ENCODE peak calls at places on chromosomes 6 and 20, in four cellular contexts. W, U, B and O are unnamed samples.

GRCh38 chr6:44219053-44219814 is 2.5 kb downstream of the MYMX start:
- DNase-seq in W (peak; percentile 90), U (peak; percentile 89), B (no peak), O (peak; percentile 72)

GRCh38 chr6:91276315-91276714 is 689.4 kb upstream of the MAP3K7 start:
- DNase-seq in W (no peak), U (no peak), B (no peak), O (no peak)

GRCh38 chr6:85537055-85537494 is 56.6 kb downstream of the SNX14 start:
- DNase-seq in W (no peak), U (no peak), B (no peak), O (no peak)

GRCh38 chr20:57659789-57660509 is 39.7 kb upstream of the ZBP1 start:
- DNase-seq in W (peak; percentile 22), U (peak; percentile 41), B (no peak), O (no peak)

GRCh38 chr6:135088818-135089809 is 34.5 kb upstream of the HBS1L start:
- DNase-seq in W (no peak), U (no peak), B (no peak), O (no peak)

GRCh38 chr20:33926425-33926824 is 67.3 kb upstream of the RALY start:
- DNase-seq in W (no peak), U (no peak), B (no peak), O (no peak)

GRCh38 chr6:159959976-159960384 is 8.9 kb upstream of the IGF2R start:
- DNase-seq in W (no peak), U (no peak), B (no peak), O (no peak)

GRCh38 chr20:20210327-20210726 is 157.6 kb upstream of the INSM1 start:
- DNase-seq in W (no peak), U (no peak), B (no peak), O (no peak)

GRCh38 chr6:116327803-116328527 is 42.8 kb upstream of the DSE start:
- DNase-seq in W (no peak), U (no peak), B (no peak), O (no peak)

GRCh38 chr6:75611702-75612375 is 10.2 kb downstream of the SENP6 start:
- DNase-seq in W (no peak), U (no peak), B (peak; percentile 31), O (no peak)

GRCh38 chr6:44078795-44079671 is 48.2 kb downstream of the MRPL14 start:
- DNase-seq in W (peak; percentile 59), U (no peak), B (peak; percentile 58), O (peak; percentile 74)

GRCh38 chr6:33630014-33630413 is 8.9 kb downstream of the ITPR3 start:
- DNase-seq in W (no peak), U (no peak), B (no peak), O (no peak)

GRCh38 chr20:46010491-46011405 is 2.0 kb downstream of the MMP9 start:
- DNase-seq in W (no peak), U (peak; percentile 66), B (no peak), O (no peak)

GRCh38 chr6:27238010-27238983 is 9.2 kb upstream of the PRSS16 start:
- DNase-seq in W (peak; percentile 46), U (no peak), B (no peak), O (no peak)

GRCh38 chr6:39029156-39030011 is 19.2 kb upstream of the GLP1R start:
- DNase-seq in W (no peak), U (no peak), B (peak; percentile 47), O (no peak)

GRCh38 chr6:147285087-147285855 is 81.1 kb downstream of the STXBP5 start:
- DNase-seq in W (no peak), U (no peak), B (no peak), O (no peak)

GRCh38 chr6:19380287-19380686 is 456.9 kb upstream of the ID4 start:
- DNase-seq in W (no peak), U (no peak), B (no peak), O (no peak)

GRCh38 chr20:24958506-24959385 is 9.7 kb downstream of the CST7 start:
- DNase-seq in W (no peak), U (peak; percentile 30), B (no peak), O (no peak)

GRCh38 chr6:69162811-69163210 is 527.7 kb downstream of the ADGRB3 start:
- DNase-seq in W (no peak), U (no peak), B (no peak), O (no peak)

GRCh38 chr6:159540883-159541282 is 152.2 kb downstream of the SOD2 start:
- DNase-seq in W (no peak), U (no peak), B (no peak), O (no peak)

GRCh38 chr6:36663504-36664446 is 14.7 kb upstream of the CDKN1A start:
- DNase-seq in W (no peak), U (no peak), B (no peak), O (no peak)

GRCh38 chr6:89110288-89110687 is 7.6 kb downstream of the SRSF12 start:
- DNase-seq in W (no peak), U (no peak), B (no peak), O (no peak)

GRCh38 chr20:47348539-47349142 is 7.9 kb downstream of the ZMYND8 start:
- DNase-seq in W (no peak), U (no peak), B (no peak), O (no peak)

GRCh38 chr20:15232243-15232642 is 894.8 kb upstream of the FLRT3 start:
- DNase-seq in W (no peak), U (no peak), B (no peak), O (no peak)

GRCh38 chr6:13187692-13188091 is 140.6 kb downstream of the TBC1D7 start:
- DNase-seq in W (no peak), U (no peak), B (no peak), O (no peak)

GRCh38 chr20:57682184-57683038 is 27.4 kb downstream of the PMEPA1 start:
- DNase-seq in W (no peak), U (no peak), B (no peak), O (no peak)